ENCODE peak calls at places on chromosomes 13 and 19, in five cellular contexts. G is fibroblast of lung, W is neural progenitor cell, E is left ventricle myocardium inferior, Y is bronchial epithelial cell. B is an unnamed sample.

GRCh38 chr19:40284501-40285352 is at the start of gene AKT2:
- DNase-seq in G (peak; percentile 62), W (peak; percentile 94), E (peak; percentile 66), Y (no peak), B (no peak)

GRCh38 chr13:36130542-36131214 is 504 bp downstream of the DCLK1 start:
- DNase-seq in G (no peak), W (peak; percentile 76), E (peak; percentile 30), Y (no peak), B (no peak)

GRCh38 chr13:32530841-32531253 is 7.7 kb downstream of the N4BP2L2 start:
- DNase-seq in G (peak; percentile 71), W (no peak), E (no peak), Y (no peak), B (no peak)

GRCh38 chr19:27777726-27778125 is 1435.2 kb downstream of the UQCRFS1 start:
- DNase-seq in G (no peak), W (no peak), E (no peak), Y (no peak), B (no peak)

GRCh38 chr13:29619995-29620394 is 24.5 kb upstream of the SLC7A1 start:
- DNase-seq in G (peak; percentile 71), W (no peak), E (no peak), Y (peak; percentile 8), B (no peak)

GRCh38 chr13:23671367-23671766 is 101.2 kb downstream of the TNFRSF19 start:
- DNase-seq in G (peak; percentile 53), W (no peak), E (no peak), Y (no peak), B (no peak)

GRCh38 chr13:41700790-41701310 is 243.5 kb downstream of the RGCC start:
- DNase-seq in G (peak; percentile 72), W (no peak), E (no peak), Y (peak; percentile 35), B (peak; percentile 84)

GRCh38 chr13:98460519-98460918 is 116.4 kb downstream of the STK24 start:
- DNase-seq in G (no peak), W (no peak), E (no peak), Y (no peak), B (no peak)

GRCh38 chr13:97017322-97017721 is 23.0 kb upstream of the OXGR1 start:
- DNase-seq in G (no peak), W (no peak), E (no peak), Y (no peak), B (no peak)

GRCh38 chr13:32639502-32640105 is 53.4 kb downstream of the PDS5B start:
- DNase-seq in G (peak; percentile 64), W (peak; percentile 59), E (no peak), Y (peak; percentile 57), B (peak; percentile 21)

GRCh38 chr13:24161010-24161775 is 673 bp downstream of the SPATA13 start:
- DNase-seq in G (peak; percentile 22), W (peak; percentile 37), E (no peak), Y (no peak), B (peak; percentile 17)

GRCh38 chr13:66077286-66077685 is 1152.8 kb downstream of the PCDH9 start:
- DNase-seq in G (peak; percentile 3), W (no peak), E (no peak), Y (peak; percentile 34), B (no peak)

GRCh38 chr19:11227201-11227886 is 12.1 kb upstream of the ANGPTL8 start:
- DNase-seq in G (no peak), W (peak; percentile 28), E (no peak), Y (peak; percentile 14), B (no peak)

GRCh38 chr19:29287061-29287460 is 74.1 kb upstream of the UQCRFS1 start:
- DNase-seq in G (no peak), W (no peak), E (no peak), Y (no peak), B (no peak)

GRCh38 chr19:48746738-48747575 is at the start of gene IZUMO1:
- DNase-seq in G (peak; percentile 87), W (peak; percentile 91), E (peak; percentile 84), Y (peak; percentile 65), B (peak; percentile 33)

GRCh38 chr19:29715695-29716581 is 877 bp upstream of the C19orf12 start:
- DNase-seq in G (no peak), W (no peak), E (no peak), Y (peak; percentile 10), B (peak; percentile 4)

GRCh38 chr13:44249439-44249838 is 124.2 kb upstream of the SERP2 start:
- DNase-seq in G (peak; percentile 83), W (no peak), E (peak; percentile 71), Y (peak; percentile 26), B (no peak)

GRCh38 chr19:49165111-49165750 is 7.6 kb downstream of the TRPM4 start:
- DNase-seq in G (peak; percentile 34), W (no peak), E (peak; percentile 44), Y (peak; percentile 18), B (no peak)

GRCh38 chr13:50535050-50535449 is 308.4 kb downstream of the DLEU7 start:
- DNase-seq in G (no peak), W (no peak), E (no peak), Y (no peak), B (no peak)

GRCh38 chr13:109275848-109276247 is 510.5 kb downstream of the IRS2 start:
- DNase-seq in G (peak; percentile 48), W (peak; percentile 60), E (no peak), Y (no peak), B (no peak)

DNA sequence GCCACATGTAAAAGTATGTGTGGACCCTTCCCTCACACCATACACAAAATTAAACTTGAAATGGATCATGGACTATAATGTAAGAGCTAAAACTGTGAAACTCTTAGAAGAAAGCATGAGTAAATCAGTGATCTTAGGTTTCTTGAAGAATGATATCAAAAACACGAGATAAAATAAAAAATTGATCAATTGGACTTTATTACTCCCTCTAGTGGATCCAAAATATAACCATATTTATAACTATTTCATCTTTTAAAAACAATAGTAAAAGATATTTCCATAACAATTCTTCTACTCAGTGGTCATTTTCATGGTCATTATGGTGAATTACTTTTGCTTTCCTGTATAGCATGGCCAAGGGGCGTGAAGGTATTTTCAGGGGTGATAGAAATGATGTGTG is 174.6 kb upstream of the LSM14A start:
- DNase-seq in G (no peak), W (no peak), E (no peak), Y (no peak), B (no peak)
- TF ChIP-seq CTCF in G (peak; percentile 3), W (peak; percentile 15), E (peak; percentile 22), Y (no peak), B (no peak)

GRCh38 chr13:48235100-48235813 is 2.3 kb downstream of the ITM2B start:
- DNase-seq in G (peak; percentile 58), W (peak; percentile 42), E (no peak), Y (peak; percentile 54), B (no peak)
- H3K4me3 ChIP-seq in G (peak overlapping the region; percentile 98), W (peak overlapping the region; percentile 100), E (peak overlapping the region; percentile 100), Y (peak overlapping the region; percentile 79), B (peak overlapping the region; percentile 21)

GRCh38 chr19:1151037-1151716 is 22.9 kb downstream of the SBNO2 start:
- DNase-seq in G (no peak), W (no peak), E (no peak), Y (no peak), B (no peak)

GRCh38 chr19:1150333-1151036 is 23.6 kb downstream of the SBNO2 start:
- DNase-seq in G (no peak), W (no peak), E (no peak), Y (no peak), B (no peak)

GRCh38 chr19:1149259-1150045 is 24.6 kb downstream of the SBNO2 start:
- DNase-seq in G (no peak), W (no peak), E (no peak), Y (no peak), B (no peak)

GRCh38 chr19:1153891-1154730 is 20.0 kb downstream of the SBNO2 start:
- DNase-seq in G (no peak), W (no peak), E (no peak), Y (no peak), B (no peak)

GRCh38 chr19:1151917-1152601 is 22.0 kb downstream of the SBNO2 start:
- DNase-seq in G (no peak), W (no peak), E (peak; percentile 52), Y (no peak), B (no peak)
- H3K27me3 ChIP-seq in G (no peaks in the 10 kb centered on the region), W (no peaks in the 10 kb centered on the region), E (no peaks in the 10 kb centered on the region), Y (no peaks in the 10 kb centered on the region), B (no peaks in the 10 kb centered on the region)

DNA sequence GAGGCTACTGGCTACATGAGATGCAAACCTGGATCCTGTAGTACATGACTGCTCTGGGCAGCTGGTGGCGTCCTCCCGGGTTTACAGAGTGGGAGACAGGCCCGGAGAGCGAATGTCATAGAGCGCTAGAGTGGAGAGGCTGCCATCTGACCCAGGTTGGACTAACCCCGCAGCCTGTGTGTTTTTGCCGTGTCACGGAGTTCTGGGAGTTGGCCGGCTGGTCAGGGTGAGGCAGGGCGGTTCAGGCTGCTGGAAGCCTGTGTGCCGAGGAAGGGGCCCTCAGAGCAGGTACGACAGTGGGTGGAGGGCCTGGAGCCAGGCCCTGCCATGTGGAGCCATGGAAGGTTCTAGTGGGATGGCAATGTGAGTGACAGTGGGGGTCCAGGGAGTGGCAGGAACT is 12.5 kb downstream of the CRTC1 start:
- DNase-seq in G (no peak), W (no peak), E (no peak), Y (no peak), B (no peak)
- TF ChIP-seq CTCF in G (no peak), W (no peak), E (no peak), Y (no peak), B (no peak)

DNA sequence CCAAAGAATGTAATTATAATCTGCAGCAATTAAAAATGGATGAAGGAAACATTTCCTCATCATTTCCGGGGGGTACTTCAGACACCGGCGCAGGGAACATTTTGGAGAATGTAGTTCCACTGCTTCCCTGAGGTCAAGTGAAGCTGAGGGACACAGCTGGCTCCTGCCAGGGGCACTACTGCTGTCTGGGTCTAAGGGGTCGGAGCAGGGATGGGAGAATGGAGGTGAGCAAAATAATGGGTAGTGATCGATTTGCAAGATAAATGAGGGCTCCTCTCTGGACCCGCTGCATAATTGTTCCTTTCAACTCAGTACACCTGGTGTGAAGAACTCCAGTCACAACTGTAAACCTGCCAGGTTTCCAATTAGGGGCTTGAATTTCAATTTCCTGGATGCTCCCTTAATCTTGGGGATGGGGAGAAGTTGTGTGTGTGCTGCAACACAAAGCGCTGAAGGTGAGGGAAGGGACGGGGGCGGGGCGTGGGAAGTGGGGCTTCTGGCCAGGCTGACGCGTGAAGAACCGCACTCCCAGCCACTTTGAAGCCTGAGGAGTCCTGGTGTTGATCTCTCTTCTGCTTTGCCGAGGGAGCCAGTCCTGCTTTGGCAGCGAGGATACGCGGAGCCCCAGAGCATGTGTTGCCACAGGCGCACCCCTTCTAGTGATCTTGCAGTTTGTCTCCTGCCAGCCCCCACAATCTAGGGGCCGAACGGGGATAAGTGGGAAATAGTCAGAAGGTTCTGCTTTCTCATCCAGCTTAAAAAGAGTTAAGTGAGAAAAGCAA is 57.9 kb upstream of the PCDH8 start:
- DNase-seq in G (no peak), W (no peak), E (no peak), Y (no peak), B (no peak)
- H3K4me3 ChIP-seq in G (no peak overlapping the region), W (no peak overlapping the region), E (no peak overlapping the region), Y (no peak overlapping the region), B (no peak overlapping the region)

GRCh38 chr19:47651132-47651531 is 42.2 kb downstream of the BICRA start:
- DNase-seq in G (no peak), W (no peak), E (no peak), Y (no peak), B (no peak)
- H3K27me3 ChIP-seq in G (no peaks in the 10 kb centered on the region), W (no peaks in the 10 kb centered on the region), E (no peaks in the 10 kb centered on the region), Y (no peaks in the 10 kb centered on the region), B (no peaks in the 10 kb centered on the region)